ENCODE peak calls at places on chromosomes 13 and 19, in four cellular contexts. V is K562, L is HepG2, M is GM12878. B is an unnamed sample.

GRCh38 chr19:3178973-3179738 is 587 bp downstream of the S1PR4 start:
- DNase-seq in V (no peak), L (no peak), M (no peak), B (no peak)

GRCh38 chr13:21734961-21735360 is 64.1 kb downstream of the FGF9 start:
- DNase-seq in V (no peak), L (no peak), M (no peak), B (no peak)

GRCh38 chr13:113178070-113178895 is 19.8 kb downstream of the PROZ start:
- DNase-seq in V (no peak), L (no peak), M (no peak), B (no peak)

GRCh38 chr13:21625366-21625765 is 21.4 kb upstream of the MICU2 start:
- DNase-seq in V (no peak), L (peak; percentile 61), M (no peak), B (peak; percentile 21)

GRCh38 chr13:28750187-28751045 is 31.6 kb upstream of the SLC46A3 start:
- DNase-seq in V (no peak), L (no peak), M (no peak), B (no peak)

GRCh38 chr13:100361504-100361903 is 227.1 kb downstream of the GGACT start:
- DNase-seq in V (no peak), L (no peak), M (no peak), B (no peak)

GRCh38 chr13:110396913-110397379 is 89.9 kb downstream of the COL4A2 start:
- DNase-seq in V (no peak), L (no peak), M (no peak), B (no peak)

GRCh38 chr13:39329182-39329639 is 273.8 kb downstream of the LHFPL6 start:
- DNase-seq in V (no peak), L (no peak), M (no peak), B (peak; percentile 22)

GRCh38 chr13:107807306-107808073 is 407.8 kb downstream of the LIG4 start:
- DNase-seq in V (no peak), L (no peak), M (no peak), B (no peak)

GRCh38 chr19:47032171-47032811 is 12.7 kb downstream of the NPAS1 start:
- DNase-seq in V (peak; percentile 54), L (no peak), M (no peak), B (peak; percentile 68)

GRCh38 chr13:112740502-112741131 is 50.8 kb downstream of the ATP11A start:
- DNase-seq in V (peak; percentile 37), L (no peak), M (no peak), B (no peak)

GRCh38 chr13:99959538-99960230 is 11.9 kb downstream of the ZIC5 start:
- DNase-seq in V (no peak), L (no peak), M (no peak), B (no peak)

GRCh38 chr13:45875951-45876350 is 24.4 kb upstream of the SIAH3 start:
- DNase-seq in V (no peak), L (no peak), M (no peak), B (no peak)

GRCh38 chr19:12665281-12665573 is 1.3 kb downstream of the MAN2B1 start:
- DNase-seq in V (no peak), L (no peak), M (peak; percentile 61), B (no peak)

GRCh38 chr13:67273001-67273400 is 42.9 kb upstream of the PCDH9 start:
- DNase-seq in V (no peak), L (no peak), M (no peak), B (no peak)

GRCh38 chr19:12611361-12611699 is 610 bp downstream of the ZNF791 start:
- DNase-seq in V (no peak), L (peak; percentile 70), M (no peak), B (peak; percentile 78)

GRCh38 chr13:82480415-82480814 is 1401.9 kb downstream of the SLITRK1 start:
- DNase-seq in V (no peak), L (peak; percentile 0), M (no peak), B (peak; percentile 12)

GRCh38 chr19:46489445-46490272 is 6.0 kb downstream of the PNMA8B start:
- DNase-seq in V (peak; percentile 57), L (no peak), M (no peak), B (no peak)

GRCh38 chr19:46015961-46016425 is 6.9 kb downstream of the PGLYRP1 start:
- DNase-seq in V (no peak), L (no peak), M (no peak), B (no peak)

GRCh38 chr19:57269515-57270250 is 10.6 kb upstream of the ZNF460 start:
- DNase-seq in V (no peak), L (no peak), M (peak; percentile 60), B (no peak)

GRCh38 chr13:97342936-97343335 is 91.0 kb upstream of the RAP2A start:
- DNase-seq in V (no peak), L (no peak), M (no peak), B (no peak)

GRCh38 chr13:63540042-63540441 is 2124.4 kb upstream of the PCDH20 start:
- DNase-seq in V (no peak), L (no peak), M (no peak), B (no peak)

GRCh38 chr19:19627716-19628498 is at the start of gene LPAR2:
- DNase-seq in V (no peak), L (no peak), M (no peak), B (no peak)

GRCh38 chr13:50484472-50485113 is 358.9 kb downstream of the DLEU7 start:
- DNase-seq in V (no peak), L (no peak), M (no peak), B (no peak)

GRCh38 chr13:37014609-37015008 is 14.0 kb downstream of the EXOSC8 start:
- DNase-seq in V (no peak), L (no peak), M (no peak), B (no peak)

GRCh38 chr13:80338781-80339577 is 1.9 kb downstream of the SPRY2 start:
- DNase-seq in V (peak; percentile 38), L (peak; percentile 23), M (no peak), B (peak; percentile 70)

GRCh38 chr19:30053558-30053957 is 111.5 kb downstream of the URI1 start:
- DNase-seq in V (no peak), L (no peak), M (no peak), B (no peak)

GRCh38 chr13:40764587-40765403 is 6.2 kb downstream of the MRPS31 start:
- DNase-seq in V (no peak), L (no peak), M (no peak), B (no peak)

GRCh38 chr19:953501-954271 is 27.9 kb downstream of the ARID3A start:
- DNase-seq in V (no peak), L (no peak), M (no peak), B (no peak)

GRCh38 chr19:49338691-49339363 is 3.6 kb downstream of the CD37 start:
- DNase-seq in V (peak; percentile 98), L (no peak), M (no peak), B (peak; percentile 55)

GRCh38 chr19:3975144-3975543 is 4.2 kb upstream of the DAPK3 start:
- DNase-seq in V (no peak), L (no peak), M (no peak), B (no peak)

GRCh38 chr19:40822161-40822560 is 23.2 kb downstream of the EGLN2 start:
- DNase-seq in V (no peak), L (no peak), M (no peak), B (no peak)

GRCh38 chr13:78022164-78022877 is 103.7 kb upstream of the EDNRB start:
- DNase-seq in V (no peak), L (no peak), M (peak; percentile 90), B (no peak)

DNA sequence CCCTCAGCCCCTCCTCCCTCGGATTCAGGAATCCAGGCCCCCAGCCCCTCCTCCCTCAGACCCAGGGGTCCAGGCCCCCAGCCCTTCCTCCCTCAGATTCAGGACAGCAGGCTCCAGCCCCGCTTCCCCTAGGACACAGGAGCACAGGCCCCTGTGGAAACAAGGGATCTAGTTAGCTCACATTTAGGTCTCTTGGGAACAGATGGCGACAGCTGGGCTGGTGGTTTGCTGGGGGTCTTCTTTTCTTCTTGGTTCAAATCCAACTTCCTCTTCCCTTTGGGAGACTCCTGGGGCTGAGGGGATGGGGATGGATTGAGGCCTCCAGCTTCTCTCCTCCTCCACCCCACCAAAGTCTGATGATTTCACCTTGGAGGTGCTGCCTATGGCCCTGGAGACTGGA is 19.6 kb downstream of the ZNF575 start:
- DNase-seq in V (no peak), L (no peak), M (no peak), B (no peak)
- TF ChIP-seq FOXK2 in V (no peak), L (no peak), M (no peak), B (no peak)

DNA sequence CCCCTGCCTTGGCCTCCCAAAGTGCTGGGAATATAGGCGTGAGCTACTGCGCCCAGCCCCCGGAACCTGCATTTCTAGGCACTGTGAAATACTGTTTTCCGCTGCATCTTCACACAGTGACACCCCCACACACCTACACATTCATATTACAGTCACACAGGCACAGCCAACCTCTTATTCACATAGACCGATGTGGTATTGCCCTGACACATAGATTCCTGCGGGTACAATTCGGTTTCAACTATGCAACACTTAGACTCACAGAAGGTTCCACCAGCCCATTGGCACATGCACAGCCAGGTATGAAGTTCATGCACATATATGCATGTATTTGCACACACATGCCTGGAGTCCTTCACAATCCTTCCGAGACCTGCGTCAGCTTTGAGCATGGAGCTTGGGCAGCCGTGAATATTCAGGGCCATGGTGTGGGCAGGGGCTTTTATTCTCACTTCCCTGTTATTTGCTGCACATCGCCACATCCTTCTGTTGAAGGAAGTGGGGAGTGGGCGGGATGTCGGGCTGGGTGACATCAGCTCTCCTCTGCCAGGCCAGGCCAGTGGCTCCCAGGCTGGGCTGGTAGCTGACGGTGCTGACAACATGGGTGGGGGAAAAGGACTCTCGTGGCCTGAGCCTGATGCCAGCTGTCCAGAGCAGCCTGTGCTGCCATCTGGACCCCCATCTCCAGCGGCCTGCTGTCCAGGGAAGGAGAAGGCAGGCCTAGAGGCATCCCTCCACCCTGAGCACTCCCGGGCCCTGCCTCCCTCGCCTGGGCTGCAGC is 5.4 kb upstream of the CDC37 start:
- DNase-seq in V (no peak), L (no peak), M (no peak), B (no peak)
- TF ChIP-seq BHLHE40 in V (no peak), L (no peak), M (peak; percentile 48), B (no peak)

GRCh38 chr19:44620667-44621066 is 7.3 kb downstream of the IGSF23 start:
- DNase-seq in V (no peak), L (no peak), M (no peak), B (no peak)
- TF ChIP-seq FOXK2 in V (no peak), L (no peak), M (no peak), B (no peak)

GRCh38 chr13:60329221-60329983 is 67.6 kb upstream of the TDRD3 start:
- DNase-seq in V (peak; percentile 32), L (peak; percentile 12), M (peak; percentile 7), B (peak; percentile 53)
- TF ChIP-seq BHLHE40 in V (no peak), L (no peak), M (no peak), B (no peak)

GRCh38 chr13:33686772-33687480 is 131.0 kb upstream of the RFC3 start:
- DNase-seq in V (no peak), L (no peak), M (no peak), B (no peak)
- TF ChIP-seq FOXK2 in V (no peak), L (no peak), M (no peak), B (no peak)

GRCh38 chr13:76148926-76149325 is 512.8 kb downstream of the LMO7 start:
- DNase-seq in V (no peak), L (no peak), M (no peak), B (no peak)
- TF ChIP-seq BHLHE40 in V (no peak), L (no peak), M (no peak), B (no peak)

DNA sequence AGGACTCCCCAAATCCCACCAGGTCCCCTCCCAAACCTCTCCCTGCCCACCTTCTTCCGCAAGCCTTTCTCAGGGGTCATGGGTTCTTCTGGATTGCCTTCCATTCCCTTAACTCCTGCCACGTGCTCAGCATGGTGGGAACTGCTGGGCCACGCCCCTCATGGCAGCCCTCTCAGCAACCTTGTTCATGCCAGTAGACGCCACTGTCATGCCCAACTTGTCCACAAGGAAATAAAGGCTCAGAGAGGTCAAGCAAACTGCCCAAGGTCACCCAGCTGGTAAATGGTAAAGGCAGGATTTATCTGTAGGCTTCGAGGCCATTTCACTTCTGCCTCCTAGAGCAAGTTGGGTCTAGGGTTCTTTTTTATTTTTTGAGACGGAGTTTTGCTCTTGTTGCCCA is 10.9 kb downstream of the PRAM1 start:
- DNase-seq in V (no peak), L (no peak), M (no peak), B (no peak)
- TF ChIP-seq FOXK2 in V (no peak), L (no peak), M (no peak), B (no peak)